ENCODE peak calls at places on chromosomes 12 and 14, in seven cellular contexts. One of them, this sample, is unnamed.

GRCh38 chr14:101065246-101065645 is 161.7 kb upstream of the RTL1 start:
- DNase-seq in esophagus muscularis mucosa: no peak
- DNase-seq in AG09309: no peak
- DNase-seq in WTC11: no peak
- DNase-seq in IMR-90: no peak
- DNase-seq in mesothelial cell of epicardium: no peak
- DNase-seq in AG04450: no peak
- DNase-seq in this sample: no peak

GRCh38 chr14:104246401-104247335 is 108.3 kb downstream of the KIF26A start:
- DNase-seq in esophagus muscularis mucosa: no peak
- DNase-seq in AG09309: no peak
- DNase-seq in WTC11: no peak
- DNase-seq in IMR-90: no peak
- DNase-seq in mesothelial cell of epicardium: no peak
- DNase-seq in AG04450: no peak
- DNase-seq in this sample: no peak

GRCh38 chr12:47995976-47996375 is 8.3 kb downstream of the COL2A1 start:
- DNase-seq in esophagus muscularis mucosa: no peak
- DNase-seq in AG09309: peak; percentile 14
- DNase-seq in WTC11: no peak
- DNase-seq in IMR-90: peak; percentile 76
- DNase-seq in mesothelial cell of epicardium: no peak
- DNase-seq in AG04450: peak; percentile 48
- DNase-seq in this sample: no peak

GRCh38 chr12:56951582-56952339 is 5.6 kb downstream of the RDH16 start:
- DNase-seq in esophagus muscularis mucosa: peak; percentile 74
- DNase-seq in AG09309: no peak
- DNase-seq in WTC11: no peak
- DNase-seq in IMR-90: no peak
- DNase-seq in mesothelial cell of epicardium: no peak
- DNase-seq in AG04450: no peak
- DNase-seq in this sample: no peak

GRCh38 chr14:104864267-104865068 is 600 bp upstream of the CEP170B start:
- DNase-seq in esophagus muscularis mucosa: no peak
- DNase-seq in AG09309: no peak
- DNase-seq in WTC11: peak; percentile 91
- DNase-seq in IMR-90: no peak
- DNase-seq in mesothelial cell of epicardium: peak; percentile 69
- DNase-seq in AG04450: no peak
- DNase-seq in this sample: no peak

GRCh38 chr12:122646568-122647220 is 56.5 kb downstream of the HCAR2 start:
- DNase-seq in esophagus muscularis mucosa: no peak
- DNase-seq in AG09309: no peak
- DNase-seq in WTC11: no peak
- DNase-seq in IMR-90: peak; percentile 88
- DNase-seq in mesothelial cell of epicardium: no peak
- DNase-seq in AG04450: peak; percentile 60
- DNase-seq in this sample: peak; percentile 19

GRCh38 chr12:6362383-6362782 is 13.0 kb downstream of the SCNN1A start:
- DNase-seq in esophagus muscularis mucosa: no peak
- DNase-seq in AG09309: no peak
- DNase-seq in WTC11: no peak
- DNase-seq in IMR-90: no peak
- DNase-seq in mesothelial cell of epicardium: no peak
- DNase-seq in AG04450: no peak
- DNase-seq in this sample: no peak

GRCh38 chr12:89636054-89636775 is 72.4 kb downstream of the ATP2B1 start:
- DNase-seq in esophagus muscularis mucosa: no peak
- DNase-seq in AG09309: no peak
- DNase-seq in WTC11: no peak
- DNase-seq in IMR-90: peak; percentile 79
- DNase-seq in mesothelial cell of epicardium: no peak
- DNase-seq in AG04450: peak; percentile 23
- DNase-seq in this sample: no peak

GRCh38 chr14:105841022-105842009 is 314.9 kb downstream of the TMEM121 start:
- DNase-seq in esophagus muscularis mucosa: no peak
- DNase-seq in AG09309: no peak
- DNase-seq in WTC11: no peak
- DNase-seq in IMR-90: no peak
- DNase-seq in mesothelial cell of epicardium: peak; percentile 13
- DNase-seq in AG04450: no peak
- DNase-seq in this sample: no peak

GRCh38 chr12:66164349-66164821 is 5.4 kb downstream of the TMBIM4 start:
- DNase-seq in esophagus muscularis mucosa: no peak
- DNase-seq in AG09309: no peak
- DNase-seq in WTC11: no peak
- DNase-seq in IMR-90: peak; percentile 49
- DNase-seq in mesothelial cell of epicardium: no peak
- DNase-seq in AG04450: no peak
- DNase-seq in this sample: no peak

GRCh38 chr14:64879635-64880381 is at the start of gene SPTB:
- DNase-seq in esophagus muscularis mucosa: peak; percentile 90
- DNase-seq in AG09309: no peak
- DNase-seq in WTC11: peak; percentile 59
- DNase-seq in IMR-90: no peak
- DNase-seq in mesothelial cell of epicardium: peak; percentile 71
- DNase-seq in AG04450: no peak
- DNase-seq in this sample: no peak

GRCh38 chr12:111840831-111841230 is 1.2 kb upstream of the MAPKAPK5 start:
- DNase-seq in esophagus muscularis mucosa: no peak
- DNase-seq in AG09309: no peak
- DNase-seq in WTC11: no peak
- DNase-seq in IMR-90: no peak
- DNase-seq in mesothelial cell of epicardium: no peak
- DNase-seq in AG04450: no peak
- DNase-seq in this sample: no peak

GRCh38 chr12:42119085-42119633 is 25.5 kb downstream of the GXYLT1 start:
- DNase-seq in esophagus muscularis mucosa: no peak
- DNase-seq in AG09309: peak; percentile 49
- DNase-seq in WTC11: no peak
- DNase-seq in IMR-90: peak; percentile 97
- DNase-seq in mesothelial cell of epicardium: no peak
- DNase-seq in AG04450: peak; percentile 85
- DNase-seq in this sample: no peak

GRCh38 chr12:41795910-41796309 is 348.8 kb downstream of the GXYLT1 start:
- DNase-seq in esophagus muscularis mucosa: no peak
- DNase-seq in AG09309: no peak
- DNase-seq in WTC11: peak; percentile 55
- DNase-seq in IMR-90: no peak
- DNase-seq in mesothelial cell of epicardium: no peak
- DNase-seq in AG04450: no peak
- DNase-seq in this sample: no peak

GRCh38 chr14:34233619-34234018 is 228.4 kb downstream of the SPTSSA start:
- DNase-seq in esophagus muscularis mucosa: peak; percentile 66
- DNase-seq in AG09309: no peak
- DNase-seq in WTC11: no peak
- DNase-seq in IMR-90: no peak
- DNase-seq in mesothelial cell of epicardium: no peak
- DNase-seq in AG04450: no peak
- DNase-seq in this sample: no peak

GRCh38 chr12:62146323-62146722 is 113.9 kb upstream of the USP15 start:
- DNase-seq in esophagus muscularis mucosa: no peak
- DNase-seq in AG09309: no peak
- DNase-seq in WTC11: no peak
- DNase-seq in IMR-90: no peak
- DNase-seq in mesothelial cell of epicardium: no peak
- DNase-seq in AG04450: no peak
- DNase-seq in this sample: no peak

GRCh38 chr12:54184024-54184805 is 4.6 kb downstream of the SMUG1 start:
- DNase-seq in esophagus muscularis mucosa: no peak
- DNase-seq in AG09309: no peak
- DNase-seq in WTC11: no peak
- DNase-seq in IMR-90: no peak
- DNase-seq in mesothelial cell of epicardium: no peak
- DNase-seq in AG04450: no peak
- DNase-seq in this sample: no peak

This sample was measured in amniotic stem cell.